ENCODE peak calls at places on chromosomes 2 and 18, in nine cellular contexts. F, M, E, N, C, Z, Y, X and S are unnamed samples.

GRCh38 chr2:160096414-160096813 is 34.0 kb upstream of the PLA2R1 start:
- DNase-seq in F (no peak), M (no peak), E (peak), N (no peak), C (no peak), Z (peak), Y (peak), X (peak), S (no peak)

GRCh38 chr2:187550797-187551306 is 3.4 kb downstream of the TFPI start:
- DNase-seq in F (no peak), M (no peak), E (no peak), N (no peak), C (peak), Z (no peak), Y (no peak), X (no peak), S (no peak)

GRCh38 chr2:138722316-138722715 is 57.9 kb downstream of the NXPH2 start:
- DNase-seq in F (peak), M (no peak), E (no peak), N (peak), C (no peak), Z (no peak), Y (no peak), X (peak), S (no peak)

GRCh38 chr18:51195086-51195601 is 2.3 kb downstream of the MEX3C start:
- DNase-seq in F (no peak), M (no peak), E (no peak), N (no peak), C (no peak), Z (no peak), Y (no peak), X (peak), S (no peak)

GRCh38 chr2:7609556-7610323 is 692.5 kb downstream of the RNF144A start:
- DNase-seq in F (no peak), M (no peak), E (no peak), N (no peak), C (no peak), Z (no peak), Y (no peak), X (no peak), S (no peak)

GRCh38 chr2:165778653-165779451 is 15.2 kb downstream of the GALNT3 start:
- DNase-seq in F (no peak), M (peak), E (no peak), N (no peak), C (peak), Z (no peak), Y (no peak), X (peak), S (no peak)

GRCh38 chr2:54708584-54709340 is 14.7 kb upstream of the EML6 start:
- DNase-seq in F (peak), M (peak), E (peak), N (peak), C (peak), Z (no peak), Y (no peak), X (peak), S (peak)

GRCh38 chr2:173448938-173449471 is 94.3 kb downstream of the CDCA7 start:
- DNase-seq in F (peak), M (peak), E (peak), N (peak), C (peak), Z (peak), Y (peak), X (peak), S (peak)

GRCh38 chr2:237701859-237702370 is 74.5 kb downstream of the LRRFIP1 start:
- DNase-seq in F (no peak), M (no peak), E (no peak), N (no peak), C (no peak), Z (no peak), Y (no peak), X (no peak), S (no peak)
- H3K4me3 ChIP-seq in F (no peak), M (peak), E (no peak), N (peak), C (no peak), Z (no peak), Y (no peak), X (peak), S (no peak)

GRCh38 chr2:104846182-104846954 is 7.5 kb upstream of the POU3F3 start:
- DNase-seq in F (no peak), M (no peak), E (no peak), N (no peak), C (no peak), Z (no peak), Y (no peak), X (no peak), S (no peak)

GRCh38 chr2:104848526-104848925 is 5.4 kb upstream of the POU3F3 start:
- DNase-seq in F (no peak), M (no peak), E (peak), N (no peak), C (no peak), Z (no peak), Y (no peak), X (no peak), S (no peak)

GRCh38 chr2:104849036-104849551 is 4.8 kb upstream of the POU3F3 start:
- DNase-seq in F (no peak), M (no peak), E (no peak), N (no peak), C (no peak), Z (no peak), Y (no peak), X (no peak), S (no peak)

GRCh38 chr2:104846955-104847820 is 6.7 kb upstream of the POU3F3 start:
- DNase-seq in F (no peak), M (no peak), E (no peak), N (no peak), C (no peak), Z (no peak), Y (no peak), X (no peak), S (no peak)

GRCh38 chr2:104847821-104848160 is 6.1 kb upstream of the POU3F3 start:
- DNase-seq in F (no peak), M (no peak), E (no peak), N (no peak), C (no peak), Z (no peak), Y (no peak), X (no peak), S (no peak)
- H3K4me3 ChIP-seq in F (no peak), M (no peak), E (no peak), N (no peak), C (no peak), Z (no peak), Y (no peak), X (no peak), S (no peak)

GRCh38 chr2:70121627-70122372 is 34.5 kb downstream of the PCBP1 start:
- DNase-seq in F (no peak), M (no peak), E (no peak), N (no peak), C (no peak), Z (no peak), Y (no peak), X (no peak), S (no peak)

GRCh38 chr2:70123829-70124117 is 36.5 kb downstream of the PCBP1 start:
- DNase-seq in F (no peak), M (no peak), E (no peak), N (no peak), C (no peak), Z (no peak), Y (no peak), X (no peak), S (no peak)

GRCh38 chr2:70124983-70125480 is 37.8 kb downstream of the PCBP1 start:
- DNase-seq in F (peak), M (peak), E (no peak), N (peak), C (peak), Z (peak), Y (no peak), X (peak), S (peak)

GRCh38 chr2:70123051-70123828 is 36.0 kb downstream of the PCBP1 start:
- DNase-seq in F (peak), M (peak), E (no peak), N (peak), C (no peak), Z (no peak), Y (no peak), X (peak), S (peak)

GRCh38 chr2:70122470-70122869 is 35.2 kb downstream of the PCBP1 start:
- DNase-seq in F (no peak), M (no peak), E (no peak), N (peak), C (no peak), Z (no peak), Y (no peak), X (no peak), S (no peak)
- H3K4me3 ChIP-seq in F (no peak), M (no peak), E (no peak), N (no peak), C (no peak), Z (no peak), Y (no peak), X (no peak), S (no peak)

GRCh38 chr18:63312731-63313408 is 6.7 kb downstream of the BCL2 start:
- DNase-seq in F (no peak), M (no peak), E (no peak), N (no peak), C (no peak), Z (no peak), Y (no peak), X (no peak), S (no peak)
- H3K4me3 ChIP-seq in F (no peak), M (no peak), E (no peak), N (no peak), C (no peak), Z (no peak), Y (peak), X (no peak), S (no peak)

DNA sequence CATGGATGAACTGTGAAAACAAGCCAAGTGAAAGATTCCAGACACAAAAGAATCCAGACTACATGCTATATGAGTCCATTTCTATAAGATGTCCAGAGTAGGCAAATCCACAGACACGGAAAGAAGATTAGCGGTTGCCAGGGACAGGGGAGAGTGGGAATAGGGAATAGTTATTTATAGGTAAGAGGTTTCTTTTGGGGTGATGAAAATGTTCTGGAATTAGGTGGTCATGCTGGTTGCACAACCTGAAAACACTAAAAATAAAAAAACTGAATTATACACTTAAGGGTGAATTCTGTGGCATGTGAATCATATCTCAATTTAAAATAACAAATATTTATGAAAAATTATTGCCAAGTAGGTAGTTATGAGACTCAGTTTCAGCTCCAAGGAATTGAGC is 168.4 kb downstream of the LTBP1 start:
- DNase-seq in F (no peak), M (no peak), E (no peak), N (no peak), C (no peak), Z (no peak), Y (no peak), X (no peak), S (no peak)
- H3K4me3 ChIP-seq in F (no peak), M (no peak), E (no peak), N (no peak), C (no peak), Z (no peak), Y (no peak), X (no peak), S (no peak)

GRCh38 chr2:197208029-197208428 is 102.6 kb downstream of the ANKRD44 start:
- DNase-seq in F (no peak), M (no peak), E (no peak), N (no peak), C (no peak), Z (no peak), Y (no peak), X (no peak), S (no peak)
- H3K4me3 ChIP-seq in F (no peak), M (no peak), E (no peak), N (no peak), C (no peak), Z (no peak), Y (no peak), X (no peak), S (no peak)

GRCh38 chr2:63617360-63617759 is 28.6 kb downstream of the MDH1 start:
- DNase-seq in F (no peak), M (no peak), E (no peak), N (no peak), C (no peak), Z (no peak), Y (no peak), X (no peak), S (no peak)

GRCh38 chr2:63614448-63614968 is 25.7 kb downstream of the MDH1 start:
- DNase-seq in F (no peak), M (peak), E (peak), N (peak), C (no peak), Z (no peak), Y (no peak), X (peak), S (no peak)

GRCh38 chr2:63613391-63613901 is 24.7 kb downstream of the MDH1 start:
- DNase-seq in F (no peak), M (peak), E (peak), N (peak), C (no peak), Z (no peak), Y (no peak), X (peak), S (no peak)

GRCh38 chr2:63619328-63619727 is 30.6 kb downstream of the MDH1 start:
- DNase-seq in F (no peak), M (no peak), E (no peak), N (no peak), C (no peak), Z (no peak), Y (no peak), X (no peak), S (no peak)

GRCh38 chr2:63614983-63615945 is 26.5 kb downstream of the MDH1 start:
- DNase-seq in F (no peak), M (peak), E (peak), N (peak), C (peak), Z (no peak), Y (no peak), X (peak), S (no peak)
- H3K4me3 ChIP-seq in F (no peak), M (no peak), E (no peak), N (no peak), C (no peak), Z (no peak), Y (no peak), X (no peak), S (no peak)

DNA sequence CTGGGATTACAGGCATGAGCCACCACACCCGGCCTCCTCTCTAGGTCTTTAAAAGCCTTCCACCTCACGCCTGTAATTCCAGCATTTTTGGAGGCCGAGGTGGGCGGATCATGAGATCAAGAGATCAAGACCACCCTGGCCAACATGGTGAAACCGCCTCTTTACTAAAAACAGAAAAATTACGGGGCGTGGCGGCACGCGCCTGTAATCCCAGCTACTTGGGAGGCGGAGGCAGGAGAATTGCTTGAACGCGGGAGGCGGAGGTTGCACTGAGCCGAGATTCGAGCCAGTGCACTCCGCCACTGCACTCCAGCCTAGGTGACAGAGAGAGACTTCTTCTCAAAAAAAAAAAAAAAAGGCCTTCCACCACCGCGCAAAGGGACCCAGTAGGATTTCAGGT is 1.3 kb upstream of the FAM117B start:
- DNase-seq in F (no peak), M (no peak), E (no peak), N (no peak), C (no peak), Z (no peak), Y (no peak), X (no peak), S (no peak)
- H3K4me3 ChIP-seq in F (no peak), M (no peak), E (no peak), N (no peak), C (no peak), Z (no peak), Y (no peak), X (no peak), S (no peak)

GRCh38 chr2:134717706-134718094 is 1.1 kb downstream of the TMEM163 start:
- DNase-seq in F (no peak), M (no peak), E (no peak), N (no peak), C (no peak), Z (no peak), Y (no peak), X (peak), S (no peak)
- H3K4me3 ChIP-seq in F (no peak), M (peak), E (no peak), N (no peak), C (no peak), Z (no peak), Y (no peak), X (no peak), S (peak)

DNA sequence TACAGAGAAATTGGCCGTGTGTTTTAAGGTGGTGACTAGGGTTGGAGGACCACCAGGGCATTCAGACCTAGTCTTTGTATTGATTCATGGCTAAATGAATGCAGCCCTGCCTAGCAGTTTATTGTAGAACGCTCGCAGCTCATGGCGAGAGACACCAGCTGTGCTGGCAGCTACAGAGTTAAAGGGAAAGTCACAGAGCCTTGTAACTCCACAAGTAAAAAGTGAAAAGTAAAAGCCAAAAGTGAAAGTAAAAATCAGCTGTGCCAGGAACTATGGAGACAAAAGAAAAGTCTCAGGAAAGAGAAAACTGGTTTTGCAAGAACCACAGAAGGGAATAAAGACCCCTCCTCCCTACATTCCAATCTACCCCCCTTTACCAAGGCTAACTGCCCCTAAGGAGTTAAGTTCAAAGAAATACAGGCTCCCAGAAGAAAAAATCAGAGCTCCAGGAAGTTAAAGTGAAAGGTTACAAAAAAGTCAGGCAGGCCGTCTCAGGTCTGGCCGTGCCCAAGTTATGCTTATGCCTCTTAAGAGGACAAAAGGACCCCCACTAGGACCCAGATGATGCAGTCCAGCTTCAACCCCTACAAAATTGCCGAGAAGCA is 46.4 kb upstream of the SELENOI start:
- DNase-seq in F (no peak), M (peak), E (peak), N (peak), C (peak), Z (no peak), Y (no peak), X (peak), S (no peak)
- H3K4me3 ChIP-seq in F (peak), M (peak), E (peak), N (peak), C (peak), Z (no peak), Y (peak), X (peak), S (peak)